ENCODE peak calls at places on chromosomes 6 and 20, in four cellular contexts. U is right lobe of liver, Q is MM.1S, J is fibroblast of lung. D is an unnamed sample.

GRCh38 chr6:135358251-135358821 is 139.2 kb downstream of the AHI1 start:
- DNase-seq in U (no peak), Q (no peak), J (peak), D (no peak)

GRCh38 chr20:1994627-1995026 is 769 bp upstream of the PDYN start:
- DNase-seq in U (no peak), Q (no peak), J (no peak), D (peak)

GRCh38 chr6:111573118-111573883 is 32.4 kb downstream of the TRAF3IP2 start:
- DNase-seq in U (no peak), Q (no peak), J (peak), D (no peak)

GRCh38 chr20:58433759-58434158 is 44.7 kb downstream of the VAPB start:
- DNase-seq in U (no peak), Q (no peak), J (peak), D (no peak)

GRCh38 chr6:105209950-105210706 is 30.3 kb upstream of the POPDC3 start:
- DNase-seq in U (no peak), Q (no peak), J (peak), D (no peak)

GRCh38 chr20:19737025-19737424 is 21.0 kb upstream of the RIN2 start:
- DNase-seq in U (no peak), Q (no peak), J (peak), D (peak)

GRCh38 chr20:63321148-63321831 is 28.3 kb downstream of the COL20A1 start:
- DNase-seq in U (no peak), Q (no peak), J (peak), D (no peak)

GRCh38 chr6:1125297-1125696 is 186.6 kb upstream of the FOXQ1 start:
- DNase-seq in U (no peak), Q (no peak), J (no peak), D (no peak)

GRCh38 chr6:1596088-1596852 is 13.4 kb upstream of the FOXC1 start:
- DNase-seq in U (no peak), Q (peak), J (no peak), D (peak)

GRCh38 chr6:39303425-39304153 is 10.6 kb downstream of the KCNK17 start:
- DNase-seq in U (no peak), Q (no peak), J (no peak), D (no peak)

GRCh38 chr6:128567029-128567428 is 46.6 kb upstream of the PTPRK start:
- DNase-seq in U (no peak), Q (no peak), J (peak), D (no peak)

GRCh38 chr6:56914791-56915658 is 39.9 kb upstream of the BEND6 start:
- DNase-seq in U (no peak), Q (no peak), J (no peak), D (no peak)

GRCh38 chr20:33415948-33416347 is 14.6 kb upstream of the CDK5RAP1 start:
- DNase-seq in U (no peak), Q (peak), J (peak), D (no peak)

GRCh38 chr6:158781692-158782373 is 37.3 kb downstream of the EZR start:
- DNase-seq in U (peak), Q (no peak), J (no peak), D (no peak)

GRCh38 chr6:122845916-122846632 is 57.0 kb downstream of the SMPDL3A start:
- DNase-seq in U (no peak), Q (no peak), J (peak), D (no peak)

GRCh38 chr20:36399147-36399968 is 93.2 kb downstream of the DLGAP4 start:
- DNase-seq in U (no peak), Q (peak), J (peak), D (no peak)

GRCh38 chr20:51411867-51412266 is 130.7 kb downstream of the NFATC2 start:
- DNase-seq in U (no peak), Q (no peak), J (no peak), D (no peak)

GRCh38 chr6:75115501-75115900 is 90.4 kb downstream of the COL12A1 start:
- DNase-seq in U (no peak), Q (no peak), J (peak), D (no peak)

GRCh38 chr6:10627800-10628199 is 66.6 kb downstream of the C6orf52 start:
- DNase-seq in U (no peak), Q (no peak), J (no peak), D (no peak)

GRCh38 chr6:10630178-10630577 is 64.2 kb downstream of the C6orf52 start:
- DNase-seq in U (no peak), Q (no peak), J (no peak), D (no peak)

GRCh38 chr6:10621227-10621626 is 73.2 kb downstream of the C6orf52 start:
- DNase-seq in U (no peak), Q (no peak), J (no peak), D (no peak)

GRCh38 chr6:10621847-10622246 is 72.6 kb downstream of the C6orf52 start:
- DNase-seq in U (no peak), Q (no peak), J (no peak), D (no peak)

GRCh38 chr6:10626154-10626741 is 68.2 kb downstream of the C6orf52 start:
- DNase-seq in U (no peak), Q (peak), J (no peak), D (no peak)
- H3K27ac ChIP-seq in U (no peak), Q (peak), J (no peak), D (no peak)

DNA sequence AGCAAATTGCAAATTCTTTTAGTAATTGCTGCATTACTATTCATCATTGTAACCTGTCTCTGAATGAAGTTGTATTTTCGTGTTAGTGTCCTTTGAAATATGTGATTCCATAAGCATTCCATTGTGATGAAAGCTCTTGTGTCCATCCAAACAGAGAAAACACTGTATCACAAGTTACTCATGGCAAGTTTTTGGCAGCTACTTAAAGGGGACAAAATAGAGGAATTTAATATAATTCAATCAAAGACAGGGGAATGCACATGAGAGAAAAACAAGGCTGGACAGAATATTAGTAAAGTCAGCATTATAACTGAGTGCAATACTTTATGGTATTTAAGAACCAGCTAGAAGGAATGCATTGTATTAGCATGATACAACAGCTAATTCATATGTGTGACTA is 270.7 kb upstream of the MARCKS start:
- DNase-seq in U (no peak), Q (no peak), J (peak), D (no peak)
- H3K4me3 ChIP-seq in U (no peak), Q (no peak), J (no peak), D (no peak)

DNA sequence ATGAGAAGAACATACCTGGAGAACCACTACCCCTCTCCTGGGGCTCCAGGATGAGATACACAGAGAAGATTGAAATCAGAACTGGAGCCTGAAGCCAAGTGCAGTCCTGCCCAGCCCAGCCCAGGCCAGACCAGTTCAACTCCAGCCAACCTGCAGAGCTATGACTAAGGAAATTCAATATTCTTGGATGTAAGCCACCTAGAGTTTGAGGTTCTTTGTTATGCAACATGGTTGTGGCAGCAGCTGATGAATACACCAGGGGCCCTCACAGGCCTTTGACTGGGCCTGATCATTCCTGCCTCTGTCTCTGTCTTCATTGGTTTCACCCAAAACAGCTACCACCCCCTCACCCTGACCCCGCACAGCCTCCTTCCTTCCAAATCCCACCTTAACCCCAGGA is 167.8 kb downstream of the LRFN2 start:
- DNase-seq in U (no peak), Q (no peak), J (no peak), D (no peak)
- TF ChIP-seq CTCF in U (no peak), Q (no peak), J (no peak), D (no peak)

GRCh38 chr6:52729594-52729993 is 33.7 kb downstream of the GSTA2 start:
- DNase-seq in U (no peak), Q (no peak), J (no peak), D (no peak)
- H3K27ac ChIP-seq in U (no peak), Q (no peak), J (no peak), D (peak)

GRCh38 chr6:137490961-137491360 is 3.2 kb downstream of the OLIG3 start:
- DNase-seq in U (no peak), Q (no peak), J (no peak), D (no peak)
- H3K4me3 ChIP-seq in U (no peak), Q (no peak), J (no peak), D (no peak)

GRCh38 chr6:35170891-35171290 is 29.8 kb upstream of the TCP11 start:
- DNase-seq in U (no peak), Q (no peak), J (no peak), D (no peak)

GRCh38 chr6:35170166-35170565 is 29.0 kb upstream of the TCP11 start:
- DNase-seq in U (no peak), Q (no peak), J (no peak), D (no peak)

GRCh38 chr6:35176625-35177024 is 35.5 kb upstream of the TCP11 start:
- DNase-seq in U (no peak), Q (no peak), J (no peak), D (no peak)

GRCh38 chr6:35174043-35174434 is 32.9 kb upstream of the TCP11 start:
- DNase-seq in U (no peak), Q (no peak), J (no peak), D (no peak)

DNA sequence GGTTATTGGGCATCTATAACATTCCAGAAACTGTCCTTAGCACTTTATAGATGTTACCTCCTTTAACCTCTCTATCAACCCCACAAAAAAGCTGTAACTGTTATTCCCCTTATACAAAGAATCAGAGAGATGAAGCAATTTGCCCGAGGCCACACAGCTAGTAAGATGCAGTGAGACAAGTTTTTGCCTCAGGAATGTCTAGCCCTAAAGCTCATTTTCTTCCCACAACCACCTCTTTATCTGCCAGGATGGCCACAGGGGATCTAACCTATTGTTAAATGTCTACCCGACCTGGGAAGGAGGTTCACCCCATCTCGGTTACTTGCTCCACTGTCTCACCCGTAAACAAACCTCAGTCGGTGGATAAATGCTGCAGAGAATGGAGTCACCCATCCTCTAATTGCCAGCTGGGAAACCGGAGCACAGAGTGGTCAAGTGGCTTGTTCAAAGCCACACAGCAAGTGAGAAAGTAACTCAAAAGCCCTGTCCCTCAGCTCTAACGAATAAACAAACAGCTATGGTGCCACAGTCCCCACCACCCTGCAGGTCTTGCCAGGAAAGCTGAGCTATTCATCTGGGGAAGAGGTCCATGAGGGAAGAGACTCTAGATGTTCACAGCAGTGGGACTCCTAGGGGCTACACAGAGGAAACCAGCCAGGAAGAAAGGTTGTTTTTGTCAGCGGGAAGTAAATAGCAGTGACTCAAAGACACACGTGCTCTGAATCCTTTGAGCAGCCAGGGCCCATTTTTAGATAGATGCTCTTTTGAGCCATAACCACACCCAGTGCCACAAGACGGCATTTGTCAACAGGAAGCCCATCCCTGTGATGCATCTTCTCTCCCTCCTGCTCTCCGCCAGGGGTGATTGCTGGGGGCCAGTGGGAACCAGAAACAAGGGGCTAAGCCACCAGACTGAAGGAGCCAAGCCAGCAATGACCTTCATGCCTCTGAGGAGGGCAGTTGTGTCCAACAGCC is 32.2 kb upstream of the TCP11 start:
- DNase-seq in U (no peak), Q (no peak), J (no peak), D (no peak)
- TF ChIP-seq CTCF in U (no peak), Q (no peak), J (no peak), D (no peak)